ENCODE peak calls at places on chromosomes 3 and 15, in four cellular contexts. One of them, this sample, is unnamed.

GRCh38 chr15:101458908-101459578 is 30.5 kb downstream of the PCSK6 start:
- DNase-seq in A549: no peak
- DNase-seq in neural crest cell: no peak
- DNase-seq in cardiac muscle cell: no peak
- DNase-seq in this sample: peak; percentile 13

GRCh38 chr3:55651011-55651410 is 163.9 kb upstream of the WNT5A start:
- DNase-seq in A549: no peak
- DNase-seq in neural crest cell: no peak
- DNase-seq in cardiac muscle cell: no peak
- DNase-seq in this sample: no peak

GRCh38 chr15:73273181-73274002 is 95.4 kb downstream of the HCN4 start:
- DNase-seq in A549: peak; percentile 68
- DNase-seq in neural crest cell: peak; percentile 48
- DNase-seq in cardiac muscle cell: peak; percentile 73
- DNase-seq in this sample: peak; percentile 64

GRCh38 chr3:18988619-18989229 is 159.6 kb upstream of the KCNH8 start:
- DNase-seq in A549: peak; percentile 38
- DNase-seq in neural crest cell: no peak
- DNase-seq in cardiac muscle cell: peak; percentile 42
- DNase-seq in this sample: peak; percentile 9

GRCh38 chr3:115217678-115218451 is 70.8 kb upstream of the ZBTB20 start:
- DNase-seq in A549: peak; percentile 77
- DNase-seq in neural crest cell: peak; percentile 55
- DNase-seq in cardiac muscle cell: peak; percentile 67
- DNase-seq in this sample: peak; percentile 64

GRCh38 chr15:95897651-95898050 is 432.8 kb upstream of the NR2F2 start:
- DNase-seq in A549: no peak
- DNase-seq in neural crest cell: no peak
- DNase-seq in cardiac muscle cell: no peak
- DNase-seq in this sample: no peak

GRCh38 chr3:39289107-39289506 is 9.3 kb upstream of the CX3CR1 start:
- DNase-seq in A549: no peak
- DNase-seq in neural crest cell: no peak
- DNase-seq in cardiac muscle cell: no peak
- DNase-seq in this sample: no peak

GRCh38 chr3:94234177-94234788 is 171.4 kb downstream of the NSUN3 start:
- DNase-seq in A549: peak; percentile 60
- DNase-seq in neural crest cell: peak; percentile 20
- DNase-seq in cardiac muscle cell: peak; percentile 48
- DNase-seq in this sample: peak; percentile 30

GRCh38 chr3:194312743-194313281 is 38.3 kb downstream of the CPN2 start:
- DNase-seq in A549: peak; percentile 71
- DNase-seq in neural crest cell: no peak
- DNase-seq in cardiac muscle cell: peak; percentile 42
- DNase-seq in this sample: no peak

GRCh38 chr3:147359177-147360062 is 46.9 kb downstream of the ZIC4 start:
- DNase-seq in A549: no peak
- DNase-seq in neural crest cell: no peak
- DNase-seq in cardiac muscle cell: no peak
- DNase-seq in this sample: no peak

GRCh38 chr15:31605467-31605931 is 278.9 kb downstream of the KLF13 start:
- DNase-seq in A549: peak; percentile 36
- DNase-seq in neural crest cell: peak; percentile 28
- DNase-seq in cardiac muscle cell: peak; percentile 31
- DNase-seq in this sample: peak; percentile 35

GRCh38 chr15:85124173-85124572 is 142.5 kb downstream of the PDE8A start:
- DNase-seq in A549: no peak
- DNase-seq in neural crest cell: no peak
- DNase-seq in cardiac muscle cell: no peak
- DNase-seq in this sample: no peak

GRCh38 chr3:166844329-166844728 is 535.8 kb downstream of the ZBBX start:
- DNase-seq in A549: no peak
- DNase-seq in neural crest cell: no peak
- DNase-seq in cardiac muscle cell: no peak
- DNase-seq in this sample: no peak

GRCh38 chr3:81545572-81545971 is 215.9 kb downstream of the GBE1 start:
- DNase-seq in A549: peak; percentile 4
- DNase-seq in neural crest cell: no peak
- DNase-seq in cardiac muscle cell: no peak
- DNase-seq in this sample: no peak

GRCh38 chr3:16313955-16314645 is 49.1 kb downstream of the OXNAD1 start:
- DNase-seq in A549: no peak
- DNase-seq in neural crest cell: no peak
- DNase-seq in cardiac muscle cell: no peak
- DNase-seq in this sample: no peak

GRCh38 chr15:57654136-57654845 is 52.2 kb upstream of the POLR2M start:
- DNase-seq in A549: no peak
- DNase-seq in neural crest cell: no peak
- DNase-seq in cardiac muscle cell: no peak
- DNase-seq in this sample: no peak

GRCh38 chr15:99446565-99447496 is 119.0 kb upstream of the MEF2A start:
- DNase-seq in A549: no peak
- DNase-seq in neural crest cell: no peak
- DNase-seq in cardiac muscle cell: no peak
- DNase-seq in this sample: no peak

GRCh38 chr15:84750583-84751092 is 2.2 kb downstream of the ZNF592 start:
- DNase-seq in A549: no peak
- DNase-seq in neural crest cell: no peak
- DNase-seq in cardiac muscle cell: no peak
- DNase-seq in this sample: no peak

GRCh38 chr3:134874737-134875413 is 79.8 kb downstream of the EPHB1 start:
- DNase-seq in A549: no peak
- DNase-seq in neural crest cell: no peak
- DNase-seq in cardiac muscle cell: no peak
- DNase-seq in this sample: no peak

GRCh38 chr15:66515901-66516322 is 10.8 kb downstream of the ZWILCH start:
- DNase-seq in A549: no peak
- DNase-seq in neural crest cell: no peak
- DNase-seq in cardiac muscle cell: no peak
- DNase-seq in this sample: no peak

GRCh38 chr3:124033360-124034015 is 41.6 kb upstream of the ROPN1 start:
- DNase-seq in A549: peak; percentile 11
- DNase-seq in neural crest cell: no peak
- DNase-seq in cardiac muscle cell: peak; percentile 59
- DNase-seq in this sample: no peak

GRCh38 chr3:50196253-50196801 is 4.9 kb downstream of the GNAT1 start:
- DNase-seq in A549: no peak
- DNase-seq in neural crest cell: no peak
- DNase-seq in cardiac muscle cell: no peak
- DNase-seq in this sample: no peak

GRCh38 chr3:59581000-59581399 is 531.2 kb upstream of the CFAP20DC start:
- DNase-seq in A549: no peak
- DNase-seq in neural crest cell: no peak
- DNase-seq in cardiac muscle cell: no peak
- DNase-seq in this sample: no peak

GRCh38 chr3:123449092-123449985 is 449 bp upstream of the ADCY5 start:
- DNase-seq in A549: peak; percentile 23
- DNase-seq in neural crest cell: peak; percentile 37
- DNase-seq in cardiac muscle cell: peak; percentile 72
- DNase-seq in this sample: peak; percentile 44

GRCh38 chr15:27805261-27806220 is 293.6 kb downstream of the OCA2 start:
- DNase-seq in A549: no peak
- DNase-seq in neural crest cell: no peak
- DNase-seq in cardiac muscle cell: no peak
- DNase-seq in this sample: no peak

GRCh38 chr3:16176391-16177030 is 2.0 kb downstream of the GALNT15 start:
- DNase-seq in A549: no peak
- DNase-seq in neural crest cell: no peak
- DNase-seq in cardiac muscle cell: no peak
- DNase-seq in this sample: no peak

GRCh38 chr3:127159547-127159946 is 33.4 kb upstream of the PRR23E start:
- DNase-seq in A549: no peak
- DNase-seq in neural crest cell: no peak
- DNase-seq in cardiac muscle cell: no peak
- DNase-seq in this sample: no peak

GRCh38 chr3:29128004-29128403 is 152.9 kb upstream of the RBMS3 start:
- DNase-seq in A549: no peak
- DNase-seq in neural crest cell: peak; percentile 20
- DNase-seq in cardiac muscle cell: peak; percentile 28
- DNase-seq in this sample: peak; percentile 20

DNA sequence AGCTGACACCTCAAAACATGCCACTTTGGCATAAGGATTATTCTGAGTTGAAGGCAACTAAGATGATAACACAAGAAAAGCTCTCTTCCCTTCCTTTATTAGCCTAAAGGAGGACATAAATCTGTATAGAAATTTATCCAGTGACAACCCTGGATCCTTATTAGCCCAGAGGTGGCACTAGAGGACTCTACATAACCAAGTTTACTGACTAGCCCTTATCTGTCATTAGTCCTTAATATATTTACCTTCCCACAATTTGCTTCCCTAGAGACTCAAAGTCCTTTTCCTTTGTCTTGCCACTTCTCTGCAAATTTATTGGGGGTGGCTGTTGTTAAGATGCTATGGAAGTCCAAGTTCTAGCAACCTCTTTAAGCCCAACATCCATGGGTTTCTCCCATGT is 26.7 kb downstream of the CEP70 start:
- DNase-seq in A549: peak; percentile 5
- DNase-seq in neural crest cell: no peak
- DNase-seq in cardiac muscle cell: no peak
- DNase-seq in this sample: no peak
- TF ChIP-seq CTCF in A549: peak; percentile 8
- TF ChIP-seq CTCF in neural crest cell: no peak
- TF ChIP-seq CTCF in cardiac muscle cell: no peak
- TF ChIP-seq CTCF in this sample: no peak

GRCh38 chr3:117898722-117899121 is 1135.9 kb downstream of the IGSF11 start:
- DNase-seq in A549: peak; percentile 52
- DNase-seq in neural crest cell: no peak
- DNase-seq in cardiac muscle cell: no peak
- DNase-seq in this sample: peak; percentile 13
- TF ChIP-seq CTCF in A549: peak; percentile 23
- TF ChIP-seq CTCF in neural crest cell: peak; percentile 62
- TF ChIP-seq CTCF in cardiac muscle cell: peak; percentile 44
- TF ChIP-seq CTCF in this sample: peak; percentile 70

DNA sequence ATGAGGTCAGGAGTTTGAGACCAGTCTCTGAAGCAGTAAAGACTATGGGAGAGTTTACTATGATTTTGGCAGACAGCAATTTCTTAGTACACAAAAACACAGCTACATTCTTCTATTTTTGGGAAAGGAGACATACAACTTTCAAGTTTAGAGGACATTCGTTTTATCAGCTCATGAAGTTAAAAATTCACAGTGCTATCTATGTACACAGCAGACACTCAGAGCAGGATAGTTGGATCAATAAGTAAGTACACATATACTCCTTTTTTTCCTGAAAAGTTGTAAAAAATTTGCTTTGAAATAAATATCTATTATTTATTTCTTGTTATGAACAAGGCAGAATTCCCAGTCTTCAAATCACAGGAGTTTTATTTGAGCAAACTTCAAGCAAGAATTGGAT is 159.7 kb downstream of the SERPINI1 start:
- DNase-seq in A549: no peak
- DNase-seq in neural crest cell: no peak
- DNase-seq in cardiac muscle cell: no peak
- DNase-seq in this sample: no peak
- TF ChIP-seq CTCF in A549: no peak
- TF ChIP-seq CTCF in neural crest cell: no peak
- TF ChIP-seq CTCF in cardiac muscle cell: no peak
- TF ChIP-seq CTCF in this sample: no peak

GRCh38 chr3:10855083-10855870 is 39.2 kb downstream of the SLC6A11 start:
- DNase-seq in A549: no peak
- DNase-seq in neural crest cell: no peak
- DNase-seq in cardiac muscle cell: no peak
- DNase-seq in this sample: no peak

GRCh38 chr3:10852031-10852795 is 36.2 kb downstream of the SLC6A11 start:
- DNase-seq in A549: no peak
- DNase-seq in neural crest cell: no peak
- DNase-seq in cardiac muscle cell: no peak
- DNase-seq in this sample: no peak

DNA sequence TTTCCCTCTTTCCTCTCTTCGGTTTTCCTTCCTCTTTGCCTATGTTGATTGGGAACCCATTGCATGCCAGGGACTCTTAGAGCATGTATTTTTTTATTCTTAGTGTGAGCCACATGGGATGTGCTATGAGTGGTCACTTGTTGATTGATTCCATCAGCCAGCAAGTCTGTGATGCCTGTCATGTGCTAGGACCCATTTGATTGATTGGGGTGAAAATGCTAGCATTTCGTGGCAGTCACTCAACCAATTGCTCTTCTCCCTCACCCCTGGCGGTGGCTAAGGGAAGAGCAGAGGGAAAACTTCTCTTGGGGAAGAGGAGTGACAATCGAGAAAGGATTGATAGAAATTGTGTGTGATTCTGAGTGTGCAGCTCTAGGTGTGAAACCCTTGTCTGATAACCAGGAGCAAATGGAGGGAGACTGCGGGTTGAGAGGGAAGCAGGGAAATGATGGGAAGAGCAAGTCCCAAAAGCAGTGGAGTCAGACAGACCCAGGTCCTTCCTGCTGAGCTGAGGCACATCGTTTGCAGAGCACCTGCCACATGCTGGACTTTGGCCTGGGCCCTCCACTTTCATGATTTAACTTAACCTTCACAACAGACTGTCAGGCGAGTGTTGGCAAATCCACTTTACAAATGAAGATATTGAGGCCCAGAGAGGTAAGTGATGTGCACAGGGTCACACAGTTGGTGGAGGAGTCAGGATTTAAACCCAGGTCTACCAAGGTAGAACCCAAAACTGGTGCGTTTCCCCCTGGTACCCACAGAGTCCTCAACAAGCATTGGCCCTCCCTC is 40.0 kb downstream of the SLC6A11 start:
- DNase-seq in A549: peak; percentile 17
- DNase-seq in neural crest cell: no peak
- DNase-seq in cardiac muscle cell: no peak
- DNase-seq in this sample: peak; percentile 24
- TF ChIP-seq CTCF in A549: no peak
- TF ChIP-seq CTCF in neural crest cell: peak; percentile 57
- TF ChIP-seq CTCF in cardiac muscle cell: peak; percentile 49
- TF ChIP-seq CTCF in this sample: peak; percentile 47

This sample was measured in endothelial cell.